ENCODE peak calls at places on chromosomes 13 and 19, in six cellular contexts. T, X, Z, U, J and N are unnamed samples. For H3K27me3 and H3K36me3, the result is how much of the 10 kb centered on the place peaks cover.

GRCh38 chr13:30114586-30115256 is 192.6 kb downstream of the KATNAL1 start:
- DNase-seq in J (peak), T (peak), Z (peak), X (peak), U (peak), N (peak)

GRCh38 chr13:113837554-113838355 is 26.1 kb downstream of the GAS6 start:
- DNase-seq in X (peak), U (peak), T (peak), Z (peak), J (peak), N (no peak)

GRCh38 chr19:39810424-39810823 is 23.5 kb downstream of the DYRK1B start:
- DNase-seq in U (no peak), T (no peak), Z (no peak), X (no peak), J (no peak), N (no peak)

GRCh38 chr19:58545286-58546068 is 1.6 kb downstream of the TRIM28 start:
- DNase-seq in T (no peak), U (no peak), Z (no peak), J (no peak), X (no peak), N (peak)

GRCh38 chr13:95315752-95316151 is 14.5 kb upstream of the ABCC4 start:
- DNase-seq in U (no peak), Z (no peak), T (no peak), J (no peak), X (no peak), N (no peak)

GRCh38 chr19:31498781-31499180 is 149.5 kb upstream of the TSHZ3 start:
- DNase-seq in Z (no peak), U (no peak), X (no peak), T (no peak), J (no peak), N (no peak)

GRCh38 chr19:44925114-44925891 is 10.9 kb downstream of the APOC1 start:
- DNase-seq in X (peak), T (no peak), J (peak), U (peak), Z (peak), N (no peak)

GRCh38 chr13:108342369-108343289 is 73.1 kb downstream of the TNFSF13B start:
- DNase-seq in J (no peak), T (no peak), Z (no peak), U (no peak), X (no peak), N (no peak)

GRCh38 chr19:39544201-39544903 is 4.4 kb upstream of the EID2 start:
- DNase-seq in X (no peak), U (no peak), J (no peak), Z (no peak), T (no peak), N (no peak)

GRCh38 chr13:75639426-75639825 is 3.3 kb downstream of the LMO7 start:
- DNase-seq in X (no peak), J (no peak), U (no peak), Z (no peak), T (no peak), N (no peak)

GRCh38 chr19:10260141-10260584 is 8.1 kb downstream of the MRPL4 start:
- DNase-seq in Z (peak), J (no peak), X (peak), U (no peak), T (no peak), N (no peak)

GRCh38 chr13:53206455-53206854 is 177.8 kb downstream of the OLFM4 start:
- DNase-seq in Z (no peak), U (no peak), X (no peak), J (no peak), T (no peak), N (peak)

GRCh38 chr13:80339578-80339840 is 1.4 kb downstream of the SPRY2 start:
- DNase-seq in T (no peak), X (no peak), U (no peak), J (no peak), Z (no peak), N (peak)

GRCh38 chr19:41637484-41637883 is 10.6 kb upstream of the CEACAM4 start:
- DNase-seq in U (no peak), J (no peak), T (no peak), Z (no peak), X (no peak), N (no peak)

GRCh38 chr19:34075661-34076091 is 96.6 kb upstream of the LSM14A start:
- DNase-seq in Z (no peak), X (no peak), T (no peak), J (no peak), U (no peak), N (no peak)

DNA sequence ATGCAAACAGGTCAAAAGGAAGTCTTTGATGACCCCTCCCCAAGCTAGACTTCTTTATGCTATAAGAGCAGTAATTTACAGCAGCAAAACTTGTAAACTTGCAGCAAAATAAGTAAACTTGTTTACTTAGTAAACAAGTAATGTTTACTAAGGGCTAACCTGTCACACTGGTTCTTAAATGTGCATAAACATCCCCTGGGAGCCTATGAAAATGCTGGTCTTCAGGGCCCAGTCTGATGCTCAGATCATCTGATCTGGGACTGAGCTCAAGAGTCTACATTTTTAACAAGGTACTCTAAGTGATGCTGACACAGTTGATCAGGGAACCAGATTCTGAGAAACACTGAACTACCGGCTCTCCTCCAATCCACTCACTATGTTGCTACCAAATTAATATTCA is 53.4 kb downstream of the MTMR6 start:
- DNase-seq in J (no peak), U (no peak), X (no peak), Z (no peak), T (no peak), N (no peak)
- H3K27me3 ChIP-seq in J (under half), U (under half), X (under half), Z (under half), T (under half), N (under half)

GRCh38 chr13:112244495-112245177 is 131.5 kb upstream of the SPACA7 start:
- DNase-seq in T (no peak), X (peak), J (no peak), U (no peak), Z (no peak), N (no peak)
- H3K36me3 ChIP-seq in T (under half), X (under half), J (under half), U (under half), Z (under half), N (under half)

GRCh38 chr13:49371943-49372636 is 71.8 kb downstream of the CAB39L start:
- DNase-seq in U (no peak), J (no peak), Z (no peak), T (no peak), X (no peak), N (no peak)

GRCh38 chr13:49376121-49376520 is 67.7 kb downstream of the CAB39L start:
- DNase-seq in J (no peak), X (no peak), Z (no peak), T (no peak), U (no peak), N (no peak)

GRCh38 chr13:49373699-49374098 is 70.2 kb downstream of the CAB39L start:
- DNase-seq in X (no peak), U (no peak), T (no peak), Z (no peak), J (no peak), N (no peak)

GRCh38 chr13:49370390-49370789 is 73.5 kb downstream of the CAB39L start:
- DNase-seq in X (no peak), Z (no peak), U (no peak), T (no peak), J (no peak), N (no peak)

DNA sequence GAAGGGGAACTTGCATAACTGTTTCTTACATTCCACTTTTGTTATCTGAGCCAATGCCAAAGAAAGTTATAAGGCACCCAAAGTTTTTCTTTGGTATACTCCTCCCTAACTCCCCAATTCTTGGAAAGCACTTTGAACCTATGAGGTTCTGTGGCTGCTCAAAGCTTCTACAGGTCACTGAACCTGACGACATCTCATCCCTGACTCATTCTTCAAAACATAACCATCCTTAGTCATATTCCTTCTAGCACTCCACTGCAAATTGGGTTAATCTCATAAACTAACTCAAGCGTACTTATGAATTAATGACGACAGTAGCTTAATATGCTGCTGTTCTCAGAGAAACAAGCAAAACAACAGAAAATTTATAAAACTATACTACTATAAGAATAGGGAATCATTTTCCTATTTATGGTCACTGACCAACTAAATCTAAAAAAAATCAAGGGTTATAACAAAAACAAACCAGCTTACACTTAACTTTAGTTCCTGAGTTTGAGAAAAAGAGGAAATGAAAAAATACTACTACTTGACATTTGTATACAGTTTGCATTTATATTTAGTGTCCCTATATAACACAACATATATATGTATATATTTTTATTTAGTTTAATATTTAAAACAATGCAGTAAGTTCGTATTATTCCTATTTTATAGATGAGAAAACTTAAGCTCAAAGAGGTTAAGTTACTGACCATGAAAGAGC is 69.1 kb downstream of the CAB39L start:
- DNase-seq in X (no peak), U (no peak), J (no peak), Z (no peak), T (no peak), N (no peak)
- H3K4me3 ChIP-seq in X (no peak), U (no peak), J (no peak), Z (no peak), T (no peak), N (no peak)

GRCh38 chr13:110690516-110690915 is 15.4 kb downstream of the CARS2 start:
- DNase-seq in T (no peak), X (no peak), Z (no peak), U (no peak), J (no peak), N (no peak)
- H3K27me3 ChIP-seq in T (under half), X (under half), Z (under half), U (under half), J (under half), N (under half)

GRCh38 chr13:24632382-24633121 is 47.7 kb upstream of the ATP12A start:
- DNase-seq in Z (no peak), T (no peak), U (no peak), J (no peak), X (no peak), N (no peak)
- H3K36me3 ChIP-seq in Z (under half), T (under half), U (under half), J (under half), X (under half), N (under half)

GRCh38 chr19:18608102-18608804 is 1.7 kb upstream of the CRLF1 start:
- DNase-seq in X (no peak), Z (no peak), U (no peak), J (no peak), T (no peak), N (no peak)
- H3K4me3 ChIP-seq in X (no peak), Z (no peak), U (no peak), J (no peak), T (peak), N (no peak)

GRCh38 chr13:99191900-99192399 is 8.7 kb upstream of the UBAC2 start:
- DNase-seq in Z (no peak), T (no peak), X (no peak), J (peak), U (no peak), N (no peak)

GRCh38 chr13:99192480-99192879 is 8.2 kb upstream of the UBAC2 start:
- DNase-seq in Z (no peak), T (no peak), J (no peak), X (no peak), U (no peak), N (no peak)

GRCh38 chr13:99193152-99193551 is 7.5 kb upstream of the UBAC2 start:
- DNase-seq in U (no peak), Z (no peak), J (no peak), T (no peak), X (no peak), N (no peak)

GRCh38 chr13:99191336-99191899 is 9.2 kb upstream of the UBAC2 start:
- DNase-seq in T (no peak), J (no peak), Z (no peak), X (no peak), U (no peak), N (no peak)

DNA sequence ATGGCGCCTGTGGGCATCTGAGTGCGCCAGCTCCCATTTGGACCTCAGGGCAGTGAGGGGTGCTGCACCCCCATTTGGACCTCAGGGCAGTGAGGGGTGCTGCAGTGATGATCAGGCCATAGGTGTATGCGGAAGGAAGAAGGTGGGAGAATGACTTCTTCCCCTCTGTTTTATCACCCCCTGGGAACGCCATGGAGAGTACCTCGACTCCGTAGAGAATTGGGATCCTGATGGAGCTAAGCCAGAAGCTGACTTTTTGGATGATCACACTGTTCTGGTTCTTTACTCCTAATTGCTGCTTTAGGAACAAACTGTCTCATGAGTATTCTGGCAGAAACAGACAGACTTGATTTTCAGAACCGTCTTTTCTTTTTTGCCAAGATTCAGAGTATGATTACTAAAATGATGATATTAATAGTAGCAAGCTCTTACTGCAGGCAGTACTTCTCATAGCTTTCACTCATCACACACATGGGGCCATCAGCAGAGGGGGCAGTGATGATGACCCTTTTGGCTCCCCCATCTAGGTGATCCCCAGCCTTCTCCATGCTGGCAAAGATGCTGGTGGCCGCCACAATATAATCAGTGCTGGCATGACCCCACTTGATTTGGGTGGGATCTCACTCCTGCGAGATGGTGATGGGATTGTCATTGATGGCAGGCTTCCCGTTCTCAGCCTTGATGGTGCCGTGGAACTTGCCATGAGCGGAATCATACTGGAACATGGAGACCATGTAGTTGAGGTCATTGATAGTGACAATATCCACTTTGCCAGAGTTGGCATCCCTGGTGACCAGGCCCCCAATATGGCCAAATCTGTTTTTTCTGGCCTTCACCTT is 10.3 kb upstream of the UBAC2 start:
- DNase-seq in U (no peak), X (no peak), T (no peak), Z (no peak), J (no peak), N (no peak)
- H3K27me3 ChIP-seq in U (under half), X (under half), T (under half), Z (under half), J (under half), N (under half)

DNA sequence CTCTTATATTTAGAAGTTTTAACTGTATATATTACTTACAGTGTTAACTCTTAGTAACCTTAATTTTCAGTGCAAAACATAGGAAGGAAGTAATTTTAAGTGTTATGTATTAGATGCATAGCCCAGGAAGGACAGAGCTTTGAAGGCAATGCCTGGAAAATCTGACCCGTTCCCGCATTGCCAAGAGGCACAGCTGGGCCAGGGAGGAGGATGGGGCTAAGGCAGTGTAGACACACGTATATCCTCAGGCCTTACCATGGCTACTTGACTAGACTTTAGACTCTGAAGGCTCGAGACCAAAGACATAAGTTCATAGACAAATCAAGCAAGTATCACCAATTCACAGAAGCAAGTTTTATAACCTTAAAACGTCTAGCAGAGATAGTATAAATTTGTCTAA is 1944.2 kb downstream of the OLFM4 start:
- DNase-seq in U (no peak), T (no peak), X (no peak), Z (no peak), J (no peak), N (no peak)
- H3K36me3 ChIP-seq in U (under half), T (under half), X (under half), Z (under half), J (under half), N (under half)

GRCh38 chr19:13094771-13095392 is 7.8 kb downstream of the LYL1 start:
- DNase-seq in X (no peak), J (no peak), T (no peak), Z (peak), U (no peak), N (no peak)
- H3K4me3 ChIP-seq in X (no peak), J (no peak), T (peak), Z (peak), U (no peak), N (no peak)

GRCh38 chr13:33957497-33957905 is 139.6 kb downstream of the RFC3 start:
- DNase-seq in X (no peak), Z (no peak), T (no peak), U (no peak), J (no peak), N (no peak)

GRCh38 chr13:33958964-33959363 is 141.0 kb downstream of the RFC3 start:
- DNase-seq in J (no peak), U (no peak), X (no peak), T (no peak), Z (no peak), N (no peak)

GRCh38 chr13:33968520-33969507 is 150.9 kb downstream of the RFC3 start:
- DNase-seq in T (no peak), Z (no peak), X (no peak), J (no peak), U (no peak), N (no peak)

DNA sequence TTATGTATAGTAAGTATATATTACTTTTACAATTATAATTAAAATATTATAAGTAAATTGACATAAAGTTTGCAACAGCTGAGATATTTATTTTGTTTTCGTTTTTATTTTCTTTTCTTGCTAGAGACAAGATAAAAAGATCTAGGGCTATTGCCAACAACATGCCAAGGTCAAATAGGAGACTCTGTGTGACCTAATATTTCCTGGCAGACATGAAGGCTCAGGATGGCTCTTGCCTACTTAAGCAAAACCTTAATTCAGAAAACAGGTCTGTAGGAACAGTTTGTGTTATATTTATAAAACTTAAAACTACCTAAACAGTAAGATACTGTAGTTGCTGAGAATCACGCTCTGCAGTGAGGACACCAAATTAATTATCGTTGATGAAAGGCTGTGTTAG is 145.2 kb downstream of the RFC3 start:
- DNase-seq in T (no peak), Z (no peak), X (no peak), U (no peak), J (no peak), N (no peak)
- H3K27me3 ChIP-seq in T (under half), Z (under half), X (under half), U (under half), J (under half), N (under half)